ENCODE peak calls at places on chromosomes 16 and 17, in six cellular contexts. Q is neuronal stem cell, M is H1, P is H9, T is IMR-90, S is mesenchymal stem cell. B is an unnamed sample.
A peak's percentile ranks its signal among the peaks of the same experiment; 100 is the strongest.

GRCh38 chr17:20133552-20133951 is 124.4 kb downstream of the SPECC1 start:
- DNase-seq in Q (no peak), M (no peak), P (no peak), T (no peak), S (no peak), B (peak; percentile 56)

GRCh38 chr17:67194134-67194533 is 50.9 kb downstream of the HELZ start:
- DNase-seq in Q (no peak), M (no peak), P (no peak), T (peak; percentile 81), S (peak; percentile 81), B (peak; percentile 71)

GRCh38 chr16:70430667-70431536 is 8.0 kb downstream of the ST3GAL2 start:
- DNase-seq in Q (no peak), M (no peak), P (peak; percentile 69), T (peak; percentile 24), S (peak; percentile 55), B (peak; percentile 69)

GRCh38 chr16:4323845-4324478 is 8.1 kb downstream of the GLIS2 start:
- DNase-seq in Q (no peak), M (peak; percentile 77), P (peak; percentile 78), T (peak; percentile 42), S (peak; percentile 79), B (peak; percentile 77)

GRCh38 chr16:73037331-73037745 is 10.6 kb downstream of the ZFHX3 start:
- DNase-seq in Q (no peak), M (no peak), P (no peak), T (no peak), S (peak; percentile 56), B (peak; percentile 51)

GRCh38 chr16:57310801-57311200 is 26.3 kb upstream of the PLLP start:
- DNase-seq in Q (no peak), M (no peak), P (no peak), T (no peak), S (no peak), B (no peak)

GRCh38 chr16:27785307-27785678 is 235.3 kb downstream of the KATNIP start:
- DNase-seq in Q (no peak), M (no peak), P (no peak), T (no peak), S (no peak), B (no peak)

GRCh38 chr16:89779917-89780316 is 36.5 kb downstream of the FANCA start:
- DNase-seq in Q (no peak), M (no peak), P (no peak), T (no peak), S (no peak), B (no peak)

GRCh38 chr17:19271751-19272357 is 34.7 kb downstream of the EPN2 start:
- DNase-seq in Q (no peak), M (no peak), P (no peak), T (peak; percentile 61), S (no peak), B (no peak)

GRCh38 chr16:84514874-84515835 is 10.7 kb upstream of the MEAK7 start:
- DNase-seq in Q (no peak), M (no peak), P (no peak), T (no peak), S (no peak), B (no peak)

GRCh38 chr16:14585287-14585686 is 44.8 kb downstream of the PARN start:
- DNase-seq in Q (no peak), M (no peak), P (no peak), T (no peak), S (no peak), B (no peak)

GRCh38 chr17:29010129-29010528 is 4.3 kb upstream of the SEZ6 start:
- DNase-seq in Q (no peak), M (no peak), P (no peak), T (no peak), S (no peak), B (no peak)

GRCh38 chr17:29116652-29117439 is 63.4 kb downstream of the MYO18A start:
- DNase-seq in Q (peak; percentile 69), M (peak; percentile 97), P (peak; percentile 93), T (peak; percentile 47), S (peak; percentile 52), B (peak; percentile 86)

GRCh38 chr17:19443148-19443547 is 32.1 kb downstream of the RNF112 start:
- DNase-seq in Q (no peak), M (no peak), P (no peak), T (no peak), S (no peak), B (no peak)

GRCh38 chr17:56918916-56919315 is 5.1 kb upstream of the TRIM25 start:
- DNase-seq in Q (no peak), M (no peak), P (no peak), T (no peak), S (peak; percentile 38), B (no peak)

GRCh38 chr16:608019-608418 is 18.2 kb downstream of the RAB40C start:
- DNase-seq in Q (no peak), M (no peak), P (peak; percentile 37), T (no peak), S (no peak), B (peak; percentile 52)

GRCh38 chr17:71926746-71927398 is 193.9 kb upstream of the SOX9 start:
- DNase-seq in Q (no peak), M (no peak), P (no peak), T (no peak), S (no peak), B (no peak)

GRCh38 chr17:14203392-14203791 is 33.3 kb downstream of the CDRT15 start:
- DNase-seq in Q (no peak), M (no peak), P (no peak), T (peak; percentile 8), S (no peak), B (peak; percentile 36)

GRCh38 chr17:34261568-34261967 is 6.5 kb downstream of the CCL2 start:
- DNase-seq in Q (no peak), M (no peak), P (no peak), T (no peak), S (no peak), B (no peak)

GRCh38 chr17:7988750-7989178 is 13.7 kb upstream of the GUCY2D start:
- DNase-seq in Q (peak; percentile 74), M (no peak), P (no peak), T (peak; percentile 86), S (peak; percentile 85), B (peak; percentile 56)

GRCh38 chr17:40341808-40342574 is 22.5 kb downstream of the GJD3 start:
- DNase-seq in Q (no peak), M (peak; percentile 88), P (peak; percentile 65), T (peak; percentile 50), S (peak; percentile 77), B (peak; percentile 89)

GRCh38 chr17:82813299-82814051 is 26.3 kb downstream of the ZNF750 start:
- DNase-seq in Q (no peak), M (no peak), P (no peak), T (no peak), S (no peak), B (no peak)

GRCh38 chr16:81446318-81447275 is 2.0 kb downstream of the CMIP start:
- DNase-seq in Q (no peak), M (peak; percentile 53), P (no peak), T (peak; percentile 51), S (peak; percentile 52), B (peak; percentile 66)

GRCh38 chr16:70774261-70774660 is 26.7 kb downstream of the VAC14 start:
- DNase-seq in Q (no peak), M (no peak), P (no peak), T (no peak), S (no peak), B (no peak)

GRCh38 chr16:24731722-24732419 is 2.4 kb downstream of the TNRC6A start:
- DNase-seq in Q (no peak), M (no peak), P (no peak), T (no peak), S (no peak), B (no peak)

GRCh38 chr16:46922239-46922638 is 38.1 kb downstream of the GPT2 start:
- DNase-seq in Q (no peak), M (no peak), P (no peak), T (no peak), S (no peak), B (no peak)

GRCh38 chr16:26969589-26970217 is 97.0 kb upstream of the C16orf82 start:
- DNase-seq in Q (no peak), M (no peak), P (no peak), T (no peak), S (no peak), B (no peak)

GRCh38 chr16:13561276-13561675 is 358.7 kb upstream of the ERCC4 start:
- DNase-seq in Q (no peak), M (no peak), P (no peak), T (no peak), S (no peak), B (no peak)

DNA sequence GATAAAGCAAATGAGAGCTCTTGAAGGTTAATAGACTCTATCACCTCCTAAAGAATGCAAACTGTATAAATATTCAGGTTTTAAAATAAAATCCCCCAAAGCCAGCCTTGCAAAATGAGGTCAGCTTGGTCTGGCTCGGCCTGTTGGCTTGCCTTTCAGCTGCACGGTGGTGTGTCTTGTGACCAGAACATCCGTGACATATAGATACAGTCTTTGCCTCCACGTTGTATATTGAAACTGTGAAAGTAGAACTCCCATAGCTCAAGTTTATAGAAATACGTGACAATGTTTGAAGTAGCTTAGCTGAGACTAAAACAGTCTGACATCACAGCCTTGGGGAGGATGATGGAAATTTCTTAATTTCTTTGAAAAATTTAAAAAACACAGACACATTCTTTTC is 236.6 kb upstream of the MYOCD start:
- DNase-seq in Q (no peak), M (no peak), P (no peak), T (no peak), S (no peak), B (no peak)
- H2AK5ac ChIP-seq in Q (no peak overlapping the region), M (no peak overlapping the region), P (no peak overlapping the region), T (no peak overlapping the region), S (no peak overlapping the region), B (no peak overlapping the region)

DNA sequence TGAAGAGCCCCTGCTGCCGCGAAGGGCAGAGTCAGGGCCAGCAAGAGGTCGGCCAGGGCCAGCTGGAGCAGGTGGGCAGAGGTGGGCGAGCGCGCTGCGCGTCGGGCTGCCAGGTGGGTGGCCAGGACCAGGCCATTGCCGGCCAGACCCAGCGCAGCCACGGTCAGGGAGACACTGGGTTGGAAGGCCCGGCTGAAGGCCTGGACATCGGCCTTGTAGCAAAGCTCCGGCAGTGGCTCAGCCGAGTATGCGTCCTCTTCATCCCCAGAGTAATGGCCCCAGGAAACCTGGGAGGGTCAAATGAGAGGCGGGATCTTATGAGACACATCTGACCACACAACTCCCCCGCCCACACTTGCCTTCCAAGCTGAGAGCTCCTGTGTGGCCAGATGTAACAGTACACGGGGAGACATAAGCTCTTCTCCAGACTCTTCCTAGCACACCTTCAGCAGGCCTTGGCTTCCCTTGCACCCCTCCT is 1.3 kb downstream of the CCR10 start:
- DNase-seq in Q (no peak), M (no peak), P (peak; percentile 75), T (peak; percentile 29), S (no peak), B (peak; percentile 37)
- H3K4me1 ChIP-seq in Q (peaks cover 34% of the 10 kb centered on the region), M (peaks cover 34% of the 10 kb centered on the region), P (peaks cover 3% of the 10 kb centered on the region), T (peaks cover 30% of the 10 kb centered on the region), S (peaks cover 39% of the 10 kb centered on the region), B (peaks cover 18% of the 10 kb centered on the region)

GRCh38 chr16:20398603-20399002 is 5.9 kb downstream of the PDILT start:
- DNase-seq in Q (no peak), M (no peak), P (no peak), T (no peak), S (no peak), B (no peak)
- H2BK15ac ChIP-seq in Q (no peak overlapping the region), M (no peak overlapping the region), P (no peak overlapping the region), T (no peak overlapping the region), S (no peak overlapping the region), B (no peak overlapping the region)

DNA sequence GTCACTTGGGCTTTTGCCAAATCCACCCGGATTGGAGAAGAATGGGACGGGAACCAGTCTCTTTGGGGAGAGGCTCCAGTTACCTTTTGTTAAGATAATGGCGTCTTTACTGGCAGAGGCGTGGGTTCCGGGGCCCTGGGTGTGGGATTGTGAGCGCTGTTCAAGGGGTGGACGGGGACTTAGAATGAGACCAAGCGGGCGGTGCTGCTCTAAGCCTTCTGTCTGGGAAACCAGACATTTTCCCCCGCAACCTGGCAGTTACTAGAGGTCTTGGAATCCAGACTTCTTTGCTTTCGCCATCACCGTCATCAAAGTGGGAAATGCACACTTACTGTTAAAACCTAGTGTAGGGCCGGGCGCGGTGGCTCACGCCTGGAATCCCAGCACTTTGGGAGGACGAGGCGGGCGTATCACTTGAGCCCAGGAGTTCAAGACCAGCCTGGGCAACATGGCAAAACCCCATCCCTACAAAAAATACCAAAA is 706 bp downstream of the TEN1 start:
- DNase-seq in Q (no peak), M (no peak), P (no peak), T (peak; percentile 79), S (peak; percentile 88), B (no peak)
- H2AK5ac ChIP-seq in Q (peak overlapping the region; percentile 49), M (peak overlapping the region; percentile 17), P (no peak overlapping the region), T (peak overlapping the region; percentile 49), S (peak overlapping the region; percentile 87), B (peak overlapping the region; percentile 27)